ENCODE peak calls at places on chromosomes 3 and 15, in five cellular contexts. P is PC-9, O is fibroblast of the aortic adventitia, N is T follicular helper cell, W is HuH-7. J is an unnamed sample.

GRCh38 chr3:38566215-38566528 is 70.0 kb downstream of the EXOG start:
- DNase-seq in O (no peak), W (no peak), P (no peak), N (no peak), J (peak; percentile 10)

GRCh38 chr3:150146891-150147761 is 176.4 kb upstream of the PFN2 start:
- DNase-seq in N (no peak), O (peak; percentile 90), W (no peak), P (no peak), J (no peak)

GRCh38 chr15:64833690-64834089 is 8.0 kb upstream of the PLEKHO2 start:
- DNase-seq in W (no peak), O (no peak), P (no peak), N (no peak), J (no peak)

GRCh38 chr3:32414527-32415202 is 23.0 kb downstream of the CMTM7 start:
- DNase-seq in P (no peak), N (peak; percentile 37), W (no peak), O (peak; percentile 86), J (peak; percentile 72)

GRCh38 chr3:179558742-179559364 is 3.9 kb upstream of the ACTL6A start:
- DNase-seq in O (peak; percentile 85), W (peak; percentile 51), N (peak; percentile 20), P (peak; percentile 73), J (peak; percentile 15)

GRCh38 chr3:106262976-106263375 is 394.2 kb upstream of the CBLB start:
- DNase-seq in P (no peak), W (peak; percentile 18), O (peak; percentile 7), N (no peak), J (no peak)

GRCh38 chr3:183800221-183800863 is 25.0 kb downstream of the MAP6D1 start:
- DNase-seq in O (no peak), N (no peak), W (no peak), P (no peak), J (no peak)

GRCh38 chr3:40309925-40310635 is 573 bp downstream of the EIF1B start:
- DNase-seq in N (peak; percentile 9), O (peak; percentile 54), P (no peak), W (peak; percentile 32), J (peak; percentile 32)

GRCh38 chr3:62615258-62615840 is 242.0 kb upstream of the FEZF2 start:
- DNase-seq in W (no peak), O (no peak), N (no peak), P (no peak), J (no peak)

GRCh38 chr3:148606979-148607378 is 90.7 kb upstream of the AGTR1 start:
- DNase-seq in N (no peak), W (no peak), O (peak; percentile 52), P (no peak), J (no peak)

GRCh38 chr15:70379134-70379533 is 281.4 kb upstream of the TLE3 start:
- DNase-seq in P (no peak), N (no peak), O (no peak), W (no peak), J (no peak)

GRCh38 chr15:79427781-79428598 is 4.1 kb upstream of the MINAR1 start:
- DNase-seq in W (no peak), O (no peak), P (no peak), N (no peak), J (no peak)

GRCh38 chr3:142853270-142854163 is 35.4 kb downstream of the PCOLCE2 start:
- DNase-seq in W (no peak), O (peak; percentile 58), P (peak; percentile 66), N (no peak), J (no peak)

GRCh38 chr15:89455535-89455934 is 40.8 kb downstream of the RHCG start:
- DNase-seq in N (no peak), W (no peak), O (no peak), P (no peak), J (no peak)

J was measured in naive thymus-derived CD8-positive, alpha-beta T cell.